ENCODE peak calls at places on chromosomes 5 and 9, in nine cellular contexts. F is stimulated activated CD4-positive, alpha-beta T cell treated with anti-CD3 and anti-CD28 coated beads, Interleukin-2, amount 100 ng/mL, for 48 hours; W is amniotic stem cell; V is effector memory CD8-positive, alpha-beta T cell; B is RWPE2; R is epithelial cell of esophagus; S is upper lobe of right lung; A is lung; T is stomach. C is an unnamed sample.

GRCh38 chr5:98839469-98840383 is 66.3 kb downstream of the RGMB start:
- DNase-seq in F (no peak), W (no peak), V (no peak), B (no peak), R (peak), S (no peak), A (no peak), T (no peak), C (peak)

GRCh38 chr9:91425270-91425669 is 1.6 kb upstream of the NFIL3 start:
- DNase-seq in F (no peak), W (no peak), V (no peak), B (no peak), R (no peak), S (no peak), A (no peak), T (no peak), C (no peak)

GRCh38 chr9:111985315-111985714 is 88.7 kb downstream of the UGCG start:
- DNase-seq in F (no peak), W (no peak), V (no peak), B (no peak), R (no peak), S (peak), A (no peak), T (no peak), C (no peak)

GRCh38 chr9:114928092-114928491 is 2.3 kb downstream of the TNFSF8 start:
- DNase-seq in F (no peak), W (no peak), V (no peak), B (no peak), R (no peak), S (no peak), A (no peak), T (no peak), C (no peak)

GRCh38 chr5:95763941-95764340 is 32.8 kb downstream of the RHOBTB3 start:
- DNase-seq in F (no peak), W (no peak), V (no peak), B (no peak), R (no peak), S (no peak), A (no peak), T (no peak), C (no peak)

GRCh38 chr5:61631438-61631941 is 299.4 kb downstream of the ZSWIM6 start:
- DNase-seq in F (no peak), W (no peak), V (no peak), B (no peak), R (no peak), S (peak), A (peak), T (no peak), C (no peak)

GRCh38 chr5:135993894-135994514 is 34.8 kb upstream of the TGFBI start:
- DNase-seq in F (no peak), W (no peak), V (no peak), B (no peak), R (peak), S (no peak), A (no peak), T (no peak), C (peak)

GRCh38 chr9:130526193-130526853 is 53.1 kb upstream of the FUBP3 start:
- DNase-seq in F (no peak), W (no peak), V (no peak), B (no peak), R (no peak), S (no peak), A (no peak), T (no peak), C (no peak)

GRCh38 chr9:124366476-124367220 is 48.6 kb downstream of the PSMB7 start:
- DNase-seq in F (no peak), W (no peak), V (no peak), B (no peak), R (peak), S (no peak), A (no peak), T (no peak), C (no peak)

GRCh38 chr5:93789173-93790070 is 48.0 kb upstream of the POU5F2 start:
- DNase-seq in F (no peak), W (peak), V (no peak), B (no peak), R (peak), S (no peak), A (no peak), T (no peak), C (peak)

GRCh38 chr9:95074632-95075269 is 242.8 kb downstream of the FANCC start:
- DNase-seq in F (no peak), W (no peak), V (no peak), B (no peak), R (no peak), S (peak), A (no peak), T (peak), C (no peak)

GRCh38 chr5:37834542-37835399 is 5.1 kb downstream of the GDNF start:
- DNase-seq in F (no peak), W (no peak), V (no peak), B (no peak), R (no peak), S (no peak), A (no peak), T (no peak), C (no peak)

GRCh38 chr5:133372306-133373008 is 239.9 kb downstream of the FSTL4 start:
- DNase-seq in F (no peak), W (no peak), V (no peak), B (no peak), R (peak), S (no peak), A (no peak), T (no peak), C (no peak)

GRCh38 chr5:80672140-80672736 is 17.5 kb upstream of the DHFR start:
- DNase-seq in F (peak), W (peak), V (peak), B (no peak), R (peak), S (peak), A (peak), T (peak), C (peak)

GRCh38 chr5:56170557-56170956 is 62.6 kb downstream of the ANKRD55 start:
- DNase-seq in F (no peak), W (no peak), V (no peak), B (no peak), R (no peak), S (no peak), A (no peak), T (no peak), C (peak)

GRCh38 chr5:4339949-4340348 is 744.3 kb downstream of the IRX1 start:
- DNase-seq in F (no peak), W (no peak), V (no peak), B (no peak), R (no peak), S (no peak), A (no peak), T (no peak), C (no peak)

C was measured in kidney glomerular epithelial cell.